ENCODE peak calls at places on chromosomes 6 and 20, in six cellular contexts. K is A549, L is HepG2, R is GM23338, M is SK-N-SH, H is HCT116. Y is an unnamed sample.

GRCh38 chr6:116015560-116015959 is 45.1 kb downstream of the FRK start:
- DNase-seq in K (no peak), L (no peak), R (no peak), M (no peak), H (no peak), Y (no peak)

GRCh38 chr6:73797861-73798260 is 101.9 kb downstream of the CD109 start:
- DNase-seq in K (no peak), L (no peak), R (no peak), M (no peak), H (no peak), Y (no peak)

GRCh38 chr20:37992802-37993538 is 40.3 kb downstream of the TTI1 start:
- DNase-seq in K (peak), L (peak), R (peak), M (peak), H (no peak), Y (no peak)

GRCh38 chr6:79180082-79180481 is 54.4 kb downstream of the HMGN3 start:
- DNase-seq in K (no peak), L (no peak), R (no peak), M (peak), H (no peak), Y (no peak)

GRCh38 chr20:60126975-60127374 is 168.8 kb downstream of the CDH26 start:
- DNase-seq in K (no peak), L (peak), R (no peak), M (no peak), H (no peak), Y (no peak)

GRCh38 chr6:94651239-94651638 is 926.1 kb upstream of the MANEA start:
- DNase-seq in K (no peak), L (no peak), R (no peak), M (no peak), H (no peak), Y (no peak)

GRCh38 chr6:44603044-44603686 is 215.7 kb downstream of the CDC5L start:
- DNase-seq in K (no peak), L (no peak), R (no peak), M (no peak), H (no peak), Y (no peak)

GRCh38 chr6:112560651-112561050 is 213.5 kb downstream of the RFPL4B start:
- DNase-seq in K (no peak), L (no peak), R (peak), M (no peak), H (no peak), Y (no peak)

GRCh38 chr20:34948030-34948429 is 7.6 kb downstream of the GSS start:
- DNase-seq in K (no peak), L (no peak), R (no peak), M (no peak), H (no peak), Y (no peak)

GRCh38 chr6:3226422-3227362 is 761 bp downstream of the TUBB2B start:
- DNase-seq in K (no peak), L (no peak), R (peak), M (peak), H (no peak), Y (no peak)

GRCh38 chr6:138493413-138493812 is 5.9 kb downstream of the NHSL1 start:
- DNase-seq in K (no peak), L (no peak), R (peak), M (no peak), H (no peak), Y (no peak)

GRCh38 chr6:136511921-136512320 is 38.3 kb downstream of the MAP7 start:
- DNase-seq in K (no peak), L (no peak), R (no peak), M (no peak), H (no peak), Y (no peak)

GRCh38 chr20:26276811-26277210 is 580.2 kb upstream of the ZNF337 start:
- DNase-seq in K (no peak), L (no peak), R (peak), M (peak), H (no peak), Y (no peak)

GRCh38 chr6:139871844-139872510 is 497.5 kb upstream of the CITED2 start:
- DNase-seq in K (no peak), L (no peak), R (no peak), M (no peak), H (no peak), Y (no peak)

GRCh38 chr20:51507357-51508036 is 35.0 kb downstream of the NFATC2 start:
- DNase-seq in K (no peak), L (no peak), R (no peak), M (no peak), H (no peak), Y (no peak)

GRCh38 chr20:38926934-38927616 is 858 bp downstream of the FAM83D start:
- DNase-seq in K (no peak), L (no peak), R (no peak), M (no peak), H (no peak), Y (no peak)

GRCh38 chr6:7145269-7146078 is 37.7 kb downstream of the RREB1 start:
- DNase-seq in K (no peak), L (no peak), R (peak), M (no peak), H (no peak), Y (no peak)

GRCh38 chr20:50690979-50691584 is at the start of gene RIPOR3:
- DNase-seq in K (no peak), L (no peak), R (peak), M (peak), H (no peak), Y (no peak)

GRCh38 chr6:15621203-15622044 is 41.4 kb downstream of the DTNBP1 start:
- DNase-seq in K (no peak), L (no peak), R (peak), M (peak), H (no peak), Y (no peak)

GRCh38 chr6:143806282-143807102 is 36.6 kb upstream of the LTV1 start:
- DNase-seq in K (no peak), L (no peak), R (no peak), M (no peak), H (no peak), Y (no peak)

GRCh38 chr6:106782524-106783265 is 153.3 kb downstream of the QRSL1 start:
- DNase-seq in K (no peak), L (no peak), R (no peak), M (no peak), H (no peak), Y (no peak)

GRCh38 chr20:51531141-51531710 is 11.3 kb downstream of the NFATC2 start:
- DNase-seq in K (peak), L (no peak), R (no peak), M (no peak), H (peak), Y (no peak)

DNA sequence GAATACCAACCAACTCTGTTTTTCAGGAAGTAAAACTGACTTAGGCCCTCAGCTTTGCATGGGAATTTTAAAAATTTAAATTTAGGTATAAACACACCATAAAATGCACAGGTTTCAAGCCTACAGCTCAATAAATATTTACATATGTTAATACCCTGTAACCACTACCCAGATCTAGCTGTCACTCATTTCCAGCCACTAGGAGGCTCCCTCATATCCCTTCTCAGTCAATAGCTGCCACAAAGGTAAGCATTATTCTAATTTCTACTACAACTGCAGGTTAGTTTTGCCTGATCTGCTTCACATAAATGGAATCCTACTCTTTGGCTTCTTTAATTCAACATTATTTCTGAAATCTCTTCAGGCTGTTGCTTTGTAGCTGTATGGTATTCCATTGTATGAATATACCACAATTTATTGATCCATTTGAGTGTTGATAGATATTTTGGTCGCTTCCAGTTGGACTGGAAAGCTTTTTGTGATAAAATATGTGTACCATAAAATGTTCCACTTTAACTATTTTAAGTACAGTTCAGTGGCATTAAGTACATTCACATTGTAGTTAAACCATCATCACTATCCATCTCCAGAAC is 32.5 kb upstream of the MEI4 start:
- DNase-seq in K (no peak), L (peak), R (peak), M (peak), H (peak), Y (no peak)
- TF ChIP-seq CTCF in K (no peak), L (peak), R (peak), M (peak), H (peak), Y (peak)

GRCh38 chr6:26329763-26330511 is 35.1 kb upstream of the BTN3A2 start:
- DNase-seq in K (no peak), L (peak), R (peak), M (no peak), H (no peak), Y (no peak)

GRCh38 chr6:26328265-26328844 is 36.6 kb upstream of the BTN3A2 start:
- DNase-seq in K (no peak), L (no peak), R (no peak), M (no peak), H (no peak), Y (no peak)

GRCh38 chr6:26330835-26331808 is 33.9 kb upstream of the BTN3A2 start:
- DNase-seq in K (no peak), L (peak), R (peak), M (peak), H (no peak), Y (no peak)

GRCh38 chr6:26324295-26324727 is 40.7 kb upstream of the BTN3A2 start:
- DNase-seq in K (no peak), L (peak), R (no peak), M (no peak), H (no peak), Y (no peak)

DNA sequence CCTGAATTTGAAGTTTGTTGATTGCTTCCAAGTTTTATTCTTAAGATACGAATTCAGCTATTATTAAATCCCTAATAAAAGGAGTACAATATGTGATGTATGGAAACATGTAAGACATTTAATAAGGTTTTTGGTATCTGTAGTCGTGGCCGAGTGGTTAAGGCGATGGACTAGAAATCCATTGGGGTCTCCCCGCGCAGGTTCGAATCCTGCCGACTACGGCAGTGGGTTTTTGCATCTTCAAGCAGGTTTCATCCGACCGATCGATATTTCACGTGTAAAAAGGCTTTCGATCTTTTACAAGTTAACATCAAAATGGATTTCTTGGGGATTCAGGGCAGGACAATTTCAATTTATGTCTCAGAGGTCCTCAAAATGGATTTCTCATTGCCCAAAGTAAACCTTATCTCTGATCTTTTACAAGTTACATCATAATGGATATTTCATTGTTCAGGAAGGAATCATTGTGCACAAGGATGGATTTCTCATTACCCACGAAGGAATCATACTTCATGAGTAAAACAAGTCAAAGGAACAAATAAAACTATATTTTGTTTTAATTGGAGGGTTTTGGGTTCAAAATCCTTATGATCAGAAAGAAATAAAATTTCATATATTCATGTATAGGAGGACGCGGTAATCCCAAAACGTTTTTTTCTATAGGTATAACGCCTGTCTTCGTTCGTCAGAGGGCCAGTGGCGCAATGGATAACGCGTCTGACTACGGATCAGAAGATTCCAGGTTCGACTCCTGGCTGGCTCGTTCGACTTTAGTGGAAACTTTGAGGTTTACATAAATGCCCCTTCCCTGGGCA is 37.3 kb upstream of the BTN3A2 start:
- DNase-seq in K (no peak), L (peak), R (peak), M (peak), H (peak), Y (no peak)
- TF ChIP-seq REST in K (no peak), L (no peak), R (no peak), M (no peak), H (no peak), Y (no peak)

GRCh38 chr20:62935968-62936585 is 1.9 kb upstream of the GID8 start:
- DNase-seq in K (no peak), L (no peak), R (no peak), M (no peak), H (no peak), Y (no peak)
- H3K4me3 ChIP-seq in K (peak), L (peak), R (peak), M (peak), H (peak), Y (peak)

DNA sequence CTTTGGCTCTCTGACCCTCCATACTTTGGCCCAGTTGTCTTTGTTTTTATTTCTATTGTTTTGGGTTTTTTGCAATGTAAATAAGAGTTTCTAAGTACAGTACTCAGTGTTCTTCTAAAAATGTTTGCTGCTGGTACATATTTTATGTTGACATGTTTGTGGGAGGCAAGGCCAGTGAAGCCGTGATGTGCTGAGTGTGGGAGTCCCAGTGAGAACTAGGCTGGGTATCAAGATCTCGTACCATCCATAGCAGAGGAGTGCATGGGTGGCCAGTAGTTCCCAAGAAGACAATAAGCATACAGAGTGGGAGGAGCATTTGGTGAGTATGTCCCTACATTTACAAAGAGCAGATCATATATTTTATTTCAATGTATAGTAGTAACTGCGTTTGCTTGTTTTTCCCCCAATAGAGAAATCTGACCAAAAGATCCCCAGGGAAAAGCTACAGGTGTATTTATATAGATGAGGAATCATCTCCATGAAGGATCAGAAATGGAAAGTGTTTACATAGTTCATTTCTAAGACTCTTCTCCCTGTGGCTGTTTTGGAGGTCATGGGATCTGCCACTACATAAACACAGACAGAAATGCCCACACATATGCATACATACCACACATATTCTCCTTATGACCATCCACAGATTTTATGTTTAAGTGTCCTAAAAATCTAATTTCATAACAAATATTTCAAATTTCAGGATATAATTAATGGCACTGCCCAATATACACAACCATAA is 285.9 kb downstream of the ALDH8A1 start:
- DNase-seq in K (no peak), L (no peak), R (no peak), M (no peak), H (no peak), Y (no peak)
- TF ChIP-seq CTCF in K (no peak), L (no peak), R (no peak), M (no peak), H (no peak), Y (no peak)

GRCh38 chr6:84052204-84052882 is 18.8 kb downstream of the MRAP2 start:
- DNase-seq in K (no peak), L (peak), R (peak), M (peak), H (no peak), Y (no peak)
- TF ChIP-seq REST in K (no peak), L (no peak), R (no peak), M (no peak), H (no peak), Y (no peak)

GRCh38 chr6:17703256-17703694 is 3.5 kb downstream of the NUP153 start:
- DNase-seq in K (no peak), L (peak), R (no peak), M (no peak), H (no peak), Y (no peak)
- H3K4me3 ChIP-seq in K (no peak), L (peak), R (peak), M (no peak), H (no peak), Y (no peak)

DNA sequence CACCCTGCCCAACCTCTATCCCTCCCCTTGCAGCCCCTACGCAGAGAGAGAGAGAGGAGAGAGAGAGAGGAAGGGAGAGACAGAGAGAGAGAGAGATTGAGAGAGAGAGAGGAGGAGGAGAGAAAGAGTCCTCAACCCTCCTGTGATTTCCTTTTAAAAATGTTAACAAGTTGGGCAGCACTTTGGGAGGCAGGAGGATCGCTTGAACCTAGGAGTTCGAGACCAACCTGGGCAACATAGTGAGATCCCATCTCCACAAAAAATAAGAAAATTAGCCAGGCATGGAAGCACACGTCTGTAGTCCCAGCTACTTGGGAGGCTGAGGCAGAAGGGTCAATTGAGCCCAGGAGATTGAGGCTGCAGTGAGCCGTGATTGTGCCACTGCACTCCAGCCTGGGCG is 30.1 kb downstream of the CPNE5 start:
- DNase-seq in K (no peak), L (no peak), R (no peak), M (no peak), H (no peak), Y (no peak)
- TF ChIP-seq CTCF in K (no peak), L (no peak), R (no peak), M (no peak), H (no peak), Y (no peak)

GRCh38 chr20:7853493-7853892 is 86.8 kb downstream of the HAO1 start:
- DNase-seq in K (no peak), L (no peak), R (no peak), M (no peak), H (no peak), Y (no peak)

GRCh38 chr20:7856756-7857155 is 83.5 kb downstream of the HAO1 start:
- DNase-seq in K (no peak), L (no peak), R (no peak), M (no peak), H (no peak), Y (peak)

GRCh38 chr20:7859371-7859802 is 80.9 kb downstream of the HAO1 start:
- DNase-seq in K (no peak), L (peak), R (peak), M (peak), H (no peak), Y (peak)

GRCh38 chr20:7858851-7859250 is 81.4 kb downstream of the HAO1 start:
- DNase-seq in K (no peak), L (no peak), R (no peak), M (no peak), H (no peak), Y (no peak)

DNA sequence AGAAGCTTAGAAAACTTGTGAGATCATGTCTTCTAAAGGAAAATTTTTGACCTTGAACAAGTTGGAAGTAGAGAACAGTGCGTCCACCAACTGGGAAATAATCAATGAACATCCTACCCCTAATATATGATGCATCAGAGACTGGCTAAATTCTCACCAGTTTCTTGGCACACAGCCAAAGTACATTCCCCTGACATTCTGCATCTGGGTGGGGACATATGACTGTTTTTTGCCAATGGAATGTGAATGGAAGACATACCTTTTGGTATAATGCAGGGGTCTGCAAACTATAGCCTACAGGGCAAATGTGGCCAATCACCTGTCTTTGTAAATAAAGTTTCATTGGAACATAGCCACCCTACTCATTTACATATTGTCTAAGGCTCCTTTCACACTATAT is 84.7 kb downstream of the HAO1 start:
- DNase-seq in K (no peak), L (no peak), R (no peak), M (no peak), H (no peak), Y (no peak)
- TF ChIP-seq REST in K (no peak), L (no peak), R (no peak), M (no peak), H (no peak), Y (no peak)

Y was measured in Panc1.